ENCODE peak calls at places on chromosomes 5 and 9, in four cellular contexts. One of them, this sample, is unnamed.

GRCh38 chr5:116137544-116138378 is 52.9 kb downstream of the COMMD10 start:
- DNase-seq in AG10803: peak; percentile 56
- DNase-seq in amniotic epithelial cell: peak; percentile 59
- DNase-seq in tibial artery: no peak
- DNase-seq in this sample: no peak

GRCh38 chr9:78566948-78567675 is 270.2 kb downstream of the PSAT1 start:
- DNase-seq in AG10803: peak; percentile 31
- DNase-seq in tibial artery: no peak
- DNase-seq in amniotic epithelial cell: peak; percentile 86
- DNase-seq in this sample: no peak

GRCh38 chr5:149240354-149240998 is 31.2 kb upstream of the AFAP1L1 start:
- DNase-seq in amniotic epithelial cell: no peak
- DNase-seq in tibial artery: no peak
- DNase-seq in AG10803: no peak
- DNase-seq in this sample: no peak

GRCh38 chr5:179874136-179874535 is 15.5 kb upstream of the MRNIP start:
- DNase-seq in tibial artery: no peak
- DNase-seq in AG10803: no peak
- DNase-seq in amniotic epithelial cell: no peak
- DNase-seq in this sample: no peak

GRCh38 chr5:181151146-181151545 is 3.8 kb downstream of the OR2V2 start:
- DNase-seq in AG10803: no peak
- DNase-seq in amniotic epithelial cell: no peak
- DNase-seq in tibial artery: no peak
- DNase-seq in this sample: no peak

GRCh38 chr5:135339623-135340022 is 59.4 kb downstream of the MACROH2A1 start:
- DNase-seq in amniotic epithelial cell: no peak
- DNase-seq in AG10803: no peak
- DNase-seq in tibial artery: peak; percentile 6
- DNase-seq in this sample: no peak

GRCh38 chr9:74609671-74610416 is 112.7 kb downstream of the RORB start:
- DNase-seq in amniotic epithelial cell: no peak
- DNase-seq in tibial artery: no peak
- DNase-seq in AG10803: no peak
- DNase-seq in this sample: no peak

GRCh38 chr5:32848681-32849080 is 137.6 kb downstream of the NPR3 start:
- DNase-seq in amniotic epithelial cell: peak; percentile 43
- DNase-seq in AG10803: peak; percentile 74
- DNase-seq in tibial artery: no peak
- DNase-seq in this sample: no peak

GRCh38 chr5:111530298-111530740 is 18.0 kb upstream of the STARD4 start:
- DNase-seq in AG10803: peak; percentile 66
- DNase-seq in tibial artery: peak; percentile 84
- DNase-seq in amniotic epithelial cell: peak; percentile 96
- DNase-seq in this sample: peak; percentile 88

GRCh38 chr9:112486221-112487007 is at the start of gene KIAA1958:
- DNase-seq in tibial artery: peak; percentile 87
- DNase-seq in AG10803: peak; percentile 74
- DNase-seq in amniotic epithelial cell: peak; percentile 64
- DNase-seq in this sample: peak; percentile 94

This sample was measured in aorta.